ENCODE peak calls at places on chromosomes 2 and 18, in five cellular contexts. One of them, this sample, is unnamed.

GRCh38 chr2:221533299-221533698 is 38.8 kb downstream of the EPHA4 start:
- DNase-seq in NCI-H748 treated with DMSO at 0.1 percent for 48 hours: peak
- DNase-seq in HS-27A: no peak
- DNase-seq in coronary artery: no peak
- DNase-seq in hepatocyte: no peak
- DNase-seq in this sample: peak

GRCh38 chr2:99545066-99545465 is 55.2 kb upstream of the REV1 start:
- DNase-seq in NCI-H748 treated with DMSO at 0.1 percent for 48 hours: no peak
- DNase-seq in HS-27A: peak
- DNase-seq in coronary artery: no peak
- DNase-seq in hepatocyte: no peak
- DNase-seq in this sample: peak

GRCh38 chr2:212974692-212975091 is 176.7 kb downstream of the IKZF2 start:
- DNase-seq in NCI-H748 treated with DMSO at 0.1 percent for 48 hours: no peak
- DNase-seq in HS-27A: no peak
- DNase-seq in coronary artery: no peak
- DNase-seq in hepatocyte: peak
- DNase-seq in this sample: peak

GRCh38 chr18:43601432-43601831 is 324.1 kb upstream of the SYT4 start:
- DNase-seq in NCI-H748 treated with DMSO at 0.1 percent for 48 hours: no peak
- DNase-seq in HS-27A: no peak
- DNase-seq in coronary artery: no peak
- DNase-seq in hepatocyte: no peak
- DNase-seq in this sample: no peak

GRCh38 chr2:121008978-121009377 is 273.3 kb downstream of the GLI2 start:
- DNase-seq in NCI-H748 treated with DMSO at 0.1 percent for 48 hours: no peak
- DNase-seq in HS-27A: no peak
- DNase-seq in coronary artery: no peak
- DNase-seq in hepatocyte: no peak
- DNase-seq in this sample: no peak

GRCh38 chr2:74357627-74358026 is 14.4 kb upstream of the SLC4A5 start:
- DNase-seq in NCI-H748 treated with DMSO at 0.1 percent for 48 hours: no peak
- DNase-seq in HS-27A: no peak
- DNase-seq in coronary artery: no peak
- DNase-seq in hepatocyte: no peak
- DNase-seq in this sample: no peak

GRCh38 chr2:235146871-235147565 is 195.2 kb downstream of the SH3BP4 start:
- DNase-seq in NCI-H748 treated with DMSO at 0.1 percent for 48 hours: no peak
- DNase-seq in HS-27A: no peak
- DNase-seq in coronary artery: peak
- DNase-seq in hepatocyte: no peak
- DNase-seq in this sample: no peak

GRCh38 chr18:26813043-26813442 is 52.5 kb downstream of the AQP4 start:
- DNase-seq in NCI-H748 treated with DMSO at 0.1 percent for 48 hours: peak
- DNase-seq in HS-27A: no peak
- DNase-seq in coronary artery: no peak
- DNase-seq in hepatocyte: peak
- DNase-seq in this sample: no peak

GRCh38 chr2:127101756-127102463 is 5.0 kb downstream of the BIN1 start:
- DNase-seq in NCI-H748 treated with DMSO at 0.1 percent for 48 hours: no peak
- DNase-seq in HS-27A: no peak
- DNase-seq in coronary artery: no peak
- DNase-seq in hepatocyte: no peak
- DNase-seq in this sample: no peak